ENCODE peak calls at places on chromosomes 2 and 18, in five cellular contexts. B is Caki2, E is HFFc6, N is AG10803, F is heart left ventricle. P is an unnamed sample.

GRCh38 chr2:235026649-235027557 is 75.1 kb downstream of the SH3BP4 start:
- DNase-seq in B (peak), E (peak), F (peak), N (peak), P (peak)

GRCh38 chr2:98903064-98903355 is 33.0 kb downstream of the CRACDL start:
- DNase-seq in B (no peak), E (no peak), N (no peak), F (no peak), P (no peak)

GRCh38 chr2:238247002-238247822 is 7.4 kb upstream of the HES6 start:
- DNase-seq in N (peak), E (no peak), B (no peak), F (no peak), P (no peak)

GRCh38 chr18:46051731-46052461 is 20.2 kb downstream of the PSTPIP2 start:
- DNase-seq in F (no peak), N (peak), E (peak), B (peak), P (no peak)

GRCh38 chr2:4258563-4258962 is 555.2 kb downstream of the DCDC2C start:
- DNase-seq in B (peak), F (no peak), N (no peak), E (no peak), P (no peak)

GRCh38 chr2:154507186-154507585 is 191.3 kb upstream of the KCNJ3 start:
- DNase-seq in F (no peak), B (no peak), E (no peak), N (no peak), P (no peak)

GRCh38 chr2:1625281-1626001 is 118.9 kb downstream of the PXDN start:
- DNase-seq in N (peak), E (peak), B (peak), F (peak), P (no peak)

GRCh38 chr2:120765031-120765910 is 29.6 kb downstream of the GLI2 start:
- DNase-seq in E (no peak), B (no peak), F (peak), N (no peak), P (peak)